ENCODE peak calls at places on chromosomes 13 and 19, in four cellular contexts. One of them, this sample, is unnamed.
A peak's percentile ranks its signal among the peaks of the same experiment; 100 is the strongest.

GRCh38 chr13:28478127-28478526 is 16.8 kb downstream of the FLT1 start:
- DNase-seq in fibroblast of villous mesenchyme: peak; percentile 89
- DNase-seq in sigmoid colon: no peak
- DNase-seq in heart right ventricle: no peak
- DNase-seq in this sample: peak; percentile 57

GRCh38 chr19:21308778-21309177 is 20.4 kb downstream of the ZNF708 start:
- DNase-seq in sigmoid colon: no peak
- DNase-seq in heart right ventricle: no peak
- DNase-seq in fibroblast of villous mesenchyme: no peak
- DNase-seq in this sample: no peak

GRCh38 chr13:30308548-30308947 is 1.2 kb upstream of the KATNAL1 start:
- DNase-seq in heart right ventricle: no peak
- DNase-seq in sigmoid colon: no peak
- DNase-seq in fibroblast of villous mesenchyme: peak; percentile 39
- DNase-seq in this sample: peak; percentile 28

GRCh38 chr19:43595605-43595998 is 332 bp downstream of the IRGQ start:
- DNase-seq in sigmoid colon: peak; percentile 79
- DNase-seq in heart right ventricle: no peak
- DNase-seq in fibroblast of villous mesenchyme: no peak
- DNase-seq in this sample: no peak

GRCh38 chr13:37806666-37807065 is 62.9 kb downstream of the TRPC4 start:
- DNase-seq in fibroblast of villous mesenchyme: no peak
- DNase-seq in heart right ventricle: no peak
- DNase-seq in sigmoid colon: no peak
- DNase-seq in this sample: no peak

GRCh38 chr19:42529248-42529764 is 1.0 kb upstream of the CEACAM1 start:
- DNase-seq in sigmoid colon: no peak
- DNase-seq in fibroblast of villous mesenchyme: peak; percentile 47
- DNase-seq in heart right ventricle: peak; percentile 46
- DNase-seq in this sample: peak; percentile 29

GRCh38 chr19:29622191-29623070 is 16.3 kb downstream of the POP4 start:
- DNase-seq in heart right ventricle: no peak
- DNase-seq in fibroblast of villous mesenchyme: peak; percentile 4
- DNase-seq in sigmoid colon: no peak
- DNase-seq in this sample: peak; percentile 27

GRCh38 chr13:83515267-83515666 is 367.0 kb downstream of the SLITRK1 start:
- DNase-seq in heart right ventricle: no peak
- DNase-seq in fibroblast of villous mesenchyme: no peak
- DNase-seq in sigmoid colon: no peak
- DNase-seq in this sample: peak; percentile 46

GRCh38 chr13:109842521-109842920 is 56.1 kb upstream of the IRS2 start:
- DNase-seq in fibroblast of villous mesenchyme: no peak
- DNase-seq in heart right ventricle: no peak
- DNase-seq in sigmoid colon: no peak
- DNase-seq in this sample: no peak

GRCh38 chr13:113076681-113077401 is 28.8 kb upstream of the F7 start:
- DNase-seq in sigmoid colon: peak; percentile 57
- DNase-seq in fibroblast of villous mesenchyme: no peak
- DNase-seq in heart right ventricle: no peak
- DNase-seq in this sample: no peak

GRCh38 chr13:23903906-23904280 is 6.6 kb upstream of the C1QTNF9B start:
- DNase-seq in heart right ventricle: no peak
- DNase-seq in sigmoid colon: no peak
- DNase-seq in fibroblast of villous mesenchyme: no peak
- DNase-seq in this sample: no peak

GRCh38 chr13:99314640-99315176 is 7.5 kb upstream of the GPR183 start:
- DNase-seq in sigmoid colon: no peak
- DNase-seq in heart right ventricle: no peak
- DNase-seq in fibroblast of villous mesenchyme: peak; percentile 92
- DNase-seq in this sample: no peak

GRCh38 chr13:77980592-77980991 is 62.0 kb upstream of the EDNRB start:
- DNase-seq in heart right ventricle: no peak
- DNase-seq in fibroblast of villous mesenchyme: peak; percentile 92
- DNase-seq in sigmoid colon: no peak
- DNase-seq in this sample: peak; percentile 67

GRCh38 chr19:41965127-41965526 is 6.0 kb upstream of the RABAC1 start:
- DNase-seq in fibroblast of villous mesenchyme: no peak
- DNase-seq in sigmoid colon: no peak
- DNase-seq in heart right ventricle: no peak
- DNase-seq in this sample: no peak

GRCh38 chr13:31236211-31236786 is 36.5 kb downstream of the B3GLCT start:
- DNase-seq in sigmoid colon: no peak
- DNase-seq in heart right ventricle: no peak
- DNase-seq in fibroblast of villous mesenchyme: peak; percentile 64
- DNase-seq in this sample: peak; percentile 69

GRCh38 chr19:19528721-19529490 is at the start of gene YJEFN3:
- DNase-seq in sigmoid colon: no peak
- DNase-seq in heart right ventricle: peak; percentile 48
- DNase-seq in fibroblast of villous mesenchyme: peak; percentile 26
- DNase-seq in this sample: no peak

GRCh38 chr13:37014609-37015008 is 14.0 kb downstream of the EXOSC8 start:
- DNase-seq in heart right ventricle: no peak
- DNase-seq in fibroblast of villous mesenchyme: no peak
- DNase-seq in sigmoid colon: no peak
- DNase-seq in this sample: peak; percentile 13

GRCh38 chr13:108549989-108550388 is 79.4 kb upstream of the MYO16 start:
- DNase-seq in fibroblast of villous mesenchyme: no peak
- DNase-seq in sigmoid colon: no peak
- DNase-seq in heart right ventricle: no peak
- DNase-seq in this sample: no peak

GRCh38 chr19:48752511-48753365 is at the start of gene FUT1:
- DNase-seq in fibroblast of villous mesenchyme: peak; percentile 46
- DNase-seq in sigmoid colon: peak; percentile 72
- DNase-seq in heart right ventricle: peak; percentile 78
- DNase-seq in this sample: peak; percentile 24

GRCh38 chr13:39789451-39789850 is 134.0 kb downstream of the COG6 start:
- DNase-seq in fibroblast of villous mesenchyme: no peak
- DNase-seq in sigmoid colon: no peak
- DNase-seq in heart right ventricle: no peak
- DNase-seq in this sample: no peak

GRCh38 chr19:13960863-13961784 is 8.8 kb downstream of the DCAF15 start:
- DNase-seq in sigmoid colon: no peak
- DNase-seq in fibroblast of villous mesenchyme: no peak
- DNase-seq in heart right ventricle: no peak
- DNase-seq in this sample: no peak

GRCh38 chr13:113761136-113761535 is 2.1 kb downstream of the TMEM255B start:
- DNase-seq in heart right ventricle: no peak
- DNase-seq in fibroblast of villous mesenchyme: no peak
- DNase-seq in sigmoid colon: no peak
- DNase-seq in this sample: no peak

GRCh38 chr19:16896098-16896912 is 7.5 kb downstream of the F2RL3 start:
- DNase-seq in sigmoid colon: no peak
- DNase-seq in heart right ventricle: no peak
- DNase-seq in fibroblast of villous mesenchyme: no peak
- DNase-seq in this sample: no peak

GRCh38 chr19:46802152-46802551 is 13.8 kb upstream of the SLC1A5 start:
- DNase-seq in heart right ventricle: no peak
- DNase-seq in fibroblast of villous mesenchyme: no peak
- DNase-seq in sigmoid colon: no peak
- DNase-seq in this sample: no peak

GRCh38 chr19:48997972-48998371 is 4.3 kb downstream of the RUVBL2 start:
- DNase-seq in heart right ventricle: no peak
- DNase-seq in sigmoid colon: no peak
- DNase-seq in fibroblast of villous mesenchyme: peak; percentile 47
- DNase-seq in this sample: peak; percentile 49

GRCh38 chr13:30915691-30916541 is 9.8 kb downstream of the MEDAG start:
- DNase-seq in sigmoid colon: no peak
- DNase-seq in heart right ventricle: no peak
- DNase-seq in fibroblast of villous mesenchyme: no peak
- DNase-seq in this sample: no peak

GRCh38 chr19:40962460-40962961 is 28.6 kb upstream of the CYP2B6 start:
- DNase-seq in heart right ventricle: no peak
- DNase-seq in sigmoid colon: no peak
- DNase-seq in fibroblast of villous mesenchyme: peak; percentile 68
- DNase-seq in this sample: peak; percentile 16

GRCh38 chr19:48329167-48329891 is 4.0 kb downstream of the EMP3 start:
- DNase-seq in heart right ventricle: no peak
- DNase-seq in fibroblast of villous mesenchyme: peak; percentile 48
- DNase-seq in sigmoid colon: no peak
- DNase-seq in this sample: peak; percentile 38

GRCh38 chr19:41302624-41303351 is 7.2 kb upstream of the CCDC97 start:
- DNase-seq in sigmoid colon: peak; percentile 67
- DNase-seq in heart right ventricle: no peak
- DNase-seq in fibroblast of villous mesenchyme: no peak
- DNase-seq in this sample: no peak

GRCh38 chr13:80084086-80084676 is 256.7 kb downstream of the SPRY2 start:
- DNase-seq in heart right ventricle: no peak
- DNase-seq in sigmoid colon: no peak
- DNase-seq in fibroblast of villous mesenchyme: peak; percentile 85
- DNase-seq in this sample: peak; percentile 99

DNA sequence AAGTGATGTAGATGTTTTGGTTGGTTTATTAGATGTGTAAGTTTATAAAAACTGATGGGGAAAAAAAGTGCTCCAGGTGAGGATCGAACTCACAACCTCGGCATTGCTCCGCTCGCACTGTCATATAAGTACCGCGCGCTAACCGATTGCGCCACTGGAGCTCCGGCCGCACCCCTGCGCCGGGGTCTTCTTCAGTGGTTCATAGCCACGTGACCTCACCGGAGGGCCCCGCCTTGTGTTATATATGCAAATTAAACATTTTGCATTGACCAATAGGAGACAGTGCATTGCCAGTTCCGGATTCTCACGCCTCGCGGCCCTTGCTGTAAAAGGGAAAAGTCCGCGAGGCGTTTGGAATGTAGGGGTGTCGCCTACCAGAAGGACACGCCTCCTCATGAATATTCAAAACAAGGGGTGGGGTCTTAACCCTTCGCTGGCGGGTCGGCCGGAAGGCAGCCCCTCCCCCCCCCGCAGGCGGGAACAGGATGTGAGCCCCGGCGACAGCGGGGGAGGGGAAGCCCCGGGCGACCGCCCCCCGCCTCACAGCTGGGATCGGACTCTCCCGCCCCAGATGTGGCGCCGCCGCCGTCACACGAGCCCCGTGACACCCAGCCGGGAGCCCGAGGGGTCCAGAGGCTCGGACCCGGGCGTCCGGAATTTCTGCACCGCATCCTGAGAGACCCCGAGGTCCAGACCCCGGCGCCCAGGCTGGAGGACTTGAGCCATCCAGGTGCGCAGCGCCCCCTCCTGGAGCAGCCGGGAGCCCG is at the start of gene PLEKHG2:
- DNase-seq in heart right ventricle: peak; percentile 94
- DNase-seq in fibroblast of villous mesenchyme: peak; percentile 100
- DNase-seq in sigmoid colon: peak; percentile 100
- DNase-seq in this sample: peak; percentile 100
- TF ChIP-seq CTCF in heart right ventricle: peak; percentile 88
- TF ChIP-seq CTCF in fibroblast of villous mesenchyme: peak; percentile 77
- TF ChIP-seq CTCF in sigmoid colon: peak; percentile 89
- TF ChIP-seq CTCF in this sample: peak; percentile 69

DNA sequence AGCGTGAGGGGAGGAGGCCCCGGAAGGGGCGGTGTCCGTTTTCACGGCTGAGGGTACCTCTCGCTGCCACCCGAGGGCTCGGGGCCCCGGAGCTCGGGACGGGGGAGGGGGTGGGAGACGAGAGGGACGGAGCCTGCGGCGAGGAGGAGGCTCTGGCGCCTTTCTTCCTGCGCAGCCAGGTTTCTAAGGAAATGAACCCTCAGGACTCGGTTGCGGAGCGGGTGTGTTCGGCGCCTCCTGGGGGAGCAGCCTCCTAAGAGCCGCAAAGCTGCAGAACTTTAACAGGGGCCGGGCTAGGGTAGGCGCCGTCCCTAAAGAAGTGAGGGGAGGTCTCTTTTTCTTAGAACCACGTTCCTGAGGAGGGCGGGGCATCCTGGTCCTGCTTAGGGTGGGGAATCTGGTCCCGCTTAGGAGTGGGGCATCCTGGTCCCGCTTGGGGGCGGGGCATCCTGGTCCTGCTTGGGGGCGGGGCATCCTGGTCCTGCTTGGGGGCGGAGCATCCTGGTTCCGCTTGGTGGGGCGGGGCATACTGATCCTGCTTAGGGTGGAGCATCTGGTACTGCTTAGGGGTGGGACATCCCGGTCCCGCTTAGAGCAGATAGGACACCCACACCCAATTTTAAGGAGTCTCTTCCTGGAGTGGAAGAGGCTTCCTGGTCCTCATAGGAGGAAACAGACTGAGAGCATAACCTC is 6.2 kb downstream of the SYT5 start:
- DNase-seq in fibroblast of villous mesenchyme: peak; percentile 55
- DNase-seq in heart right ventricle: peak; percentile 60
- DNase-seq in sigmoid colon: no peak
- DNase-seq in this sample: peak; percentile 73
- H3K4me3 ChIP-seq in fibroblast of villous mesenchyme: peak overlapping the region; percentile 51
- H3K4me3 ChIP-seq in heart right ventricle: peak overlapping the region; percentile 50
- H3K4me3 ChIP-seq in sigmoid colon: peak overlapping the region; percentile 31
- H3K4me3 ChIP-seq in this sample: peak overlapping the region; percentile 67

GRCh38 chr13:19781526-19781925 is 1.2 kb downstream of the PSPC1 start:
- DNase-seq in heart right ventricle: no peak
- DNase-seq in fibroblast of villous mesenchyme: no peak
- DNase-seq in sigmoid colon: peak; percentile 14
- DNase-seq in this sample: no peak

DNA sequence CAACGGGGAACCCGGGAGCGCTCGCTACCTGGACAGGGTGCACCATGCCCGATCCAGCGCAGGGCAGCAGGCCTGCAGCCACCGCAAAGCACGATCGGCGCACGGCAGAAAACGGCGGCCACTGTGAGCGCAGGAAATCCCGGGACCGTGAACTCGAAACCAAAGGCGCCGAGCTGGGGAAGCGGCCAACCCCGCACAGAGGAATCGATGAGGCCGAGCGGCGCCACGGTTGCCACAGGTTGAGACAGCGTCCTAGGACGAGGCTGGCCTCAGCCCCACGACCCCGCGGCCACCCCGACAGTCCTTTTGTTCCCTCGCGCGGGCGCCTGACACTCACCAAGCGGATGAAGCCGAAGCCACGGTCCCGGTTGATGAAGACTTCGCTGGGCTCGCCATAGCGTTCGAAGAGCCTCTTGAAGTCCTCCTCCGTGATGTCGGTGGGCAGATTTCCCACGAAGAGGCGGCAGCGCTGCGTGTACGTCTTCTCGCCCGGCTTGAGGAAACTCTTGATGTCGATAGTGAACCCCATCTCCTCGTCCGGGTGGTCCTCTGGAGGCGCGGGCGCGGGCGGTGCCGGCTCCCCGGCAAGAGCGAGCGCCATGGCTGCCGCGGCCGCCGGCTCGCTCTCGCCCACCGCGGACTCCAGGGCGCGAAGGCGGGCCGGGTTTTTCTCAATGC is 557 bp downstream of the PSPC1 start:
- DNase-seq in fibroblast of villous mesenchyme: peak; percentile 68
- DNase-seq in heart right ventricle: peak; percentile 60
- DNase-seq in sigmoid colon: peak; percentile 81
- DNase-seq in this sample: peak; percentile 51
- TF ChIP-seq CTCF in fibroblast of villous mesenchyme: no peak
- TF ChIP-seq CTCF in heart right ventricle: no peak
- TF ChIP-seq CTCF in sigmoid colon: no peak
- TF ChIP-seq CTCF in this sample: no peak

GRCh38 chr19:55096061-55096701 is 20.5 kb downstream of the EPS8L1 start:
- DNase-seq in heart right ventricle: no peak
- DNase-seq in fibroblast of villous mesenchyme: no peak
- DNase-seq in sigmoid colon: no peak
- DNase-seq in this sample: no peak

GRCh38 chr19:55091955-55092354 is 16.3 kb downstream of the EPS8L1 start:
- DNase-seq in heart right ventricle: no peak
- DNase-seq in fibroblast of villous mesenchyme: no peak
- DNase-seq in sigmoid colon: no peak
- DNase-seq in this sample: no peak

GRCh38 chr19:55095260-55096060 is 19.8 kb downstream of the EPS8L1 start:
- DNase-seq in heart right ventricle: no peak
- DNase-seq in sigmoid colon: no peak
- DNase-seq in fibroblast of villous mesenchyme: no peak
- DNase-seq in this sample: no peak

GRCh38 chr19:55092423-55093318 is 17.0 kb downstream of the EPS8L1 start:
- DNase-seq in heart right ventricle: no peak
- DNase-seq in sigmoid colon: no peak
- DNase-seq in fibroblast of villous mesenchyme: no peak
- DNase-seq in this sample: no peak

GRCh38 chr19:55094456-55095259 is 19.0 kb downstream of the EPS8L1 start:
- DNase-seq in heart right ventricle: no peak
- DNase-seq in fibroblast of villous mesenchyme: no peak
- DNase-seq in sigmoid colon: no peak
- DNase-seq in this sample: no peak
- H3K4me3 ChIP-seq in heart right ventricle: no peak overlapping the region
- H3K4me3 ChIP-seq in fibroblast of villous mesenchyme: no peak overlapping the region
- H3K4me3 ChIP-seq in sigmoid colon: no peak overlapping the region
- H3K4me3 ChIP-seq in this sample: no peak overlapping the region